ENCODE peak calls at places on chromosomes 6 and 20, in six cellular contexts. V is astrocyte, K is PC-9, E is neural progenitor cell, O is IMR-90, X is SK-N-SH. Z is an unnamed sample. For H3K27me3, the result is how much of the 10 kb centered on the place peaks cover.

GRCh38 chr6:134004714-134005113 is 47.7 kb downstream of the SLC2A12 start:
- DNase-seq in V (no peak), K (no peak), E (no peak), O (peak), X (no peak), Z (no peak)

GRCh38 chr20:14264869-14265268 is 72.5 kb downstream of the FLRT3 start:
- DNase-seq in V (no peak), K (no peak), E (no peak), O (peak), X (peak), Z (peak)

GRCh38 chr6:118168421-118168820 is 261.4 kb downstream of the SLC35F1 start:
- DNase-seq in V (no peak), K (no peak), E (no peak), O (no peak), X (no peak), Z (no peak)

GRCh38 chr6:113859349-113860164 is 2.4 kb downstream of the MARCKS start:
- DNase-seq in V (peak), K (peak), E (peak), O (peak), X (peak), Z (no peak)

GRCh38 chr6:139855741-139856206 is 481.3 kb upstream of the CITED2 start:
- DNase-seq in V (peak), K (no peak), E (peak), O (peak), X (no peak), Z (no peak)

GRCh38 chr6:135182993-135183531 is 2.0 kb downstream of the MYB start:
- DNase-seq in V (no peak), K (peak), E (peak), O (no peak), X (no peak), Z (peak)

GRCh38 chr6:119683022-119683421 is 333.5 kb upstream of the MAN1A1 start:
- DNase-seq in V (no peak), K (no peak), E (peak), O (no peak), X (no peak), Z (no peak)

GRCh38 chr6:44967481-44967880 is 360.6 kb upstream of the RUNX2 start:
- DNase-seq in V (peak), K (no peak), E (no peak), O (no peak), X (no peak), Z (no peak)

GRCh38 chr20:63006611-63007471 is at the start of gene BHLHE23:
- DNase-seq in V (no peak), K (no peak), E (peak), O (no peak), X (no peak), Z (no peak)

GRCh38 chr6:50211582-50211981 is 161.9 kb upstream of the DEFB112 start:
- DNase-seq in V (no peak), K (no peak), E (no peak), O (no peak), X (no peak), Z (no peak)

GRCh38 chr6:157911278-157911677 is 70.4 kb upstream of the SYNJ2 start:
- DNase-seq in V (no peak), K (no peak), E (peak), O (no peak), X (no peak), Z (no peak)

GRCh38 chr20:58718121-58718563 is 25.5 kb downstream of the NPEPL1 start:
- DNase-seq in V (no peak), K (no peak), E (no peak), O (no peak), X (peak), Z (no peak)

GRCh38 chr6:133623065-133623464 is 265.8 kb upstream of the TCF21 start:
- DNase-seq in V (peak), K (no peak), E (no peak), O (peak), X (no peak), Z (no peak)

GRCh38 chr6:148596886-148597455 is 149.9 kb upstream of the UST start:
- DNase-seq in V (no peak), K (no peak), E (no peak), O (no peak), X (no peak), Z (no peak)

GRCh38 chr6:4664117-4664626 is 112.0 kb upstream of the CDYL start:
- DNase-seq in V (peak), K (no peak), E (no peak), O (peak), X (no peak), Z (no peak)

DNA sequence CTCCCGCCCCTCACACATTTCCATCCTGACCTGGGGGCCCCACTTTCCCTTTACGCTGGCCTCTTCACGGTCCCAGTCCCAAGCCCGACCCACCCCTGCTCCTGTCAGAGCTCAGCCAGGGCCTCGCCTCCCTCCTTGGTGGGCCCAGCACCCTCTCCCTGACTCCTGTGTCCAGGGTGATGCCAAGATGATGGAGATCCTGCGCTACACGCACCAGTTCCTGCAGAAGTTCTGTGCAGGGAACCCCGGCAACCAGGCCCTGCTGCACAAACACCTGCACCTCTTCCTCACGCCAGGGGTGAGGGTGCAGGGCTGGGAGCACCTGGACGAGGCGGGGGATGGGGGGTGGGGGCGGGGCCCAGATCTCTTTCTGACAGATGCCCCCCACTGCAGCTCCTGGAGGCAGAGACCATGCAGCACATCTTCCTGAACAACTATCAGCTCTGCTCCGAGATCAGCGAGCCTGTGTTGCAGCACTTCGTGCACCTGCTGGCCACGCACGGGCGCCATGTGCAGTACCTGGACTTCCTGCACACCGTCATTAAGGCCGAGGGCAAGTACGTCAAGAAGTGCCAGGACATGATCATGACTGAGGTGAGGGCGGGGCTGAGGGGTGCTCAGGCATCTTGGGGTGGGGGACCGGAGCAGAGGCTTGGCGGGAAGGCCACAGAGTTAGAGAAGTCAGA is 33.1 kb downstream of the UQCC2 start:
- DNase-seq in V (no peak), K (no peak), E (no peak), O (no peak), X (no peak), Z (no peak)
- H3K4me3 ChIP-seq in V (no peak), K (no peak), E (no peak), O (no peak), X (no peak), Z (no peak)

GRCh38 chr6:75776461-75776860 is 27.4 kb downstream of the MYO6 start:
- DNase-seq in V (no peak), K (no peak), E (no peak), O (no peak), X (no peak), Z (no peak)

GRCh38 chr6:75775219-75775618 is 26.2 kb downstream of the MYO6 start:
- DNase-seq in V (no peak), K (no peak), E (no peak), O (peak), X (peak), Z (no peak)

DNA sequence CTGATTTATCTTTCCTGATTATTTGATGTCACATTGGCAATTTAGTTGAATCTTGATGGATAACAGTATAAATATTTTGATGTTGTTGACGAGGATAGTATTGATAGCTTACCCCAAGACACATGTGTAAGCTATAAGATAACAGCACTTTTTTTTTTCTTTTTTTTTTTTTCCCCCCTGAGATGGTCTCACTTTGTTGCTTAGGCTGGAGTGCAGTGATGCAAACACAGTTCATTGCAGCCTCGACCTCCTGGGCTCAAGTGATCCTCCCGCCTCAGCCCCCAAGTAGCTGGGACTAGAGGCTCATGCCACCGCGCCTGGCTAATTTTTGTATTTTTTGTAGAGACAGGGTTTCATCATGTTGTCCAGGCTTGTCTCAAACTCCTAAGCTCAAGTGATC is 21.8 kb downstream of the MYO6 start:
- DNase-seq in V (no peak), K (no peak), E (no peak), O (no peak), X (no peak), Z (no peak)
- H2AFZ ChIP-seq in V (no peak), K (no peak), E (no peak), O (no peak), X (no peak), Z (no peak)

GRCh38 chr20:47029845-47030244 is 135.2 kb downstream of the EYA2 start:
- DNase-seq in V (no peak), K (no peak), E (no peak), O (no peak), X (no peak), Z (no peak)

GRCh38 chr20:47031821-47032220 is 137.2 kb downstream of the EYA2 start:
- DNase-seq in V (no peak), K (no peak), E (peak), O (no peak), X (peak), Z (no peak)

GRCh38 chr20:47028487-47028886 is 133.8 kb downstream of the EYA2 start:
- DNase-seq in V (no peak), K (no peak), E (no peak), O (no peak), X (no peak), Z (no peak)

GRCh38 chr20:47031028-47031427 is 136.4 kb downstream of the EYA2 start:
- DNase-seq in V (no peak), K (no peak), E (no peak), O (no peak), X (no peak), Z (no peak)

GRCh38 chr20:47030271-47030810 is 135.7 kb downstream of the EYA2 start:
- DNase-seq in V (no peak), K (no peak), E (no peak), O (no peak), X (no peak), Z (no peak)
- H3K27me3 ChIP-seq in V (under half), K (under half), E (under half), O (under half), X (under half), Z (under half)

GRCh38 chr6:116280960-116281316 is 1.2 kb upstream of the TSPYL1 start:
- DNase-seq in V (no peak), K (no peak), E (no peak), O (no peak), X (no peak), Z (no peak)
- H3K4me3 ChIP-seq in V (no peak), K (peak), E (peak), O (no peak), X (peak), Z (peak)

DNA sequence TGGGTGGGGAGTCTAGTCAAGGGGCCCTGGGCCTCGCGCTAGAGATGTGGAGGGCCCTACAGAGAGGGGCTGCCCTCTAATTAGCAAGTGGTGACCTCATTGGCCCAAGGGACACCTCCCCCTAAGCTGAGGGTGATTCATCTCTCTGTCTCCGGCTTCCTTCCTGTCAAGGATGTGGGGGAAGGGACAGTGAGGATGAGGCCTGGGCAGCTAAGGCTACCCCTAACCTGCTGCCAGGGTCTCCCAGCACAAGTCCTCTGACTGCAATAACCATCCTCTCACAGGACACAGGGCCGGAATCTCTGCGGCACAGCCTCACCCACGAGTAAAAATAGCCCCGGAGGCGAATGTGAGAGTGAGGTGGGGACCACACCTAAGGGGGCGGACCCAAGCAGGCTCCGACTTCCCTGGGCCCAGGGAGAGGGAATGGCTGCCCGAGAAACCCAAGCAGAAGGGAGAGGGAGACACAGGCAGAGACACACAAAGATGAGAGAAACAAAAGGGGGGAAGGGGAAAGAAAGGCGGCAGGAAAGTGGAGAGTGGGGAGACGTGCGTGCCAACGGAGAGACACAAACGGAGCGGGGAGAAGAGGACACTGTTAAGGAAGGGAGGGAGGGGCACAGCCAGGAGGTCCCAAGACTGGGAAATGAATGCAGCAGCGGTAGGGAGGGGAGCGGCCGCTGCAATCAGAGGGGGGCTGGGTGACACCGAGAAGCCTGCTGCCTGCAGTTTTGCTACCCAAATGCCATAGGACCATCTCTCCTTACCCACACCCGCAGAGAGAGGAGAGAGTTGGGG is 1.4 kb downstream of the CLIC1 start:
- DNase-seq in V (peak), K (peak), E (peak), O (peak), X (no peak), Z (peak)
- H2AFZ ChIP-seq in V (no peak), K (no peak), E (no peak), O (peak), X (no peak), Z (no peak)

GRCh38 chr6:33578164-33578563 is 1.9 kb downstream of the BAK1 start:
- DNase-seq in V (no peak), K (no peak), E (no peak), O (no peak), X (no peak), Z (no peak)
- H3K27me3 ChIP-seq in V (under half), K (under half), E (under half), O (under half), X (under half), Z (under half)

GRCh38 chr6:17054647-17055046 is 47.2 kb upstream of the STMND1 start:
- DNase-seq in V (no peak), K (peak), E (no peak), O (no peak), X (no peak), Z (no peak)
- H3K4me3 ChIP-seq in V (no peak), K (no peak), E (no peak), O (no peak), X (no peak), Z (no peak)

DNA sequence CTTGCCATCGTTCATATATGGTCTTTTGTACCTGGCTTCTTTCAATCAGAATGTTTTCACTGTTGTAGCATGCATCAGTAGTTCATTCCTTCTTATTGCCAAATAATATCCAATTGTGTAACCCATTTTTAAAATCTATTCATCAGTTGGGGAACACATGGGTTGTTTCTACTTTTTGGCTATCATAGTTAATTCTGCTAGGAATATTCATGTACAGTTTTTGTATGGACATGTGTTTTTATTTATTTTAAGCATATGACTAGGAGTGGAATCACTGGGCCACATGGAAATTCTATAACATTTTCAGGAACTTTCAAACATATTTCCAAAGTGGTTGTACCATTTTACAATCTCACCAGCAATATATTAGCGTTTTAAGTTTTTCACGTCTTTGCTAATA is 187.4 kb upstream of the PRND start:
- DNase-seq in V (no peak), K (no peak), E (no peak), O (no peak), X (no peak), Z (no peak)
- H2AFZ ChIP-seq in V (no peak), K (no peak), E (no peak), O (no peak), X (peak), Z (no peak)